ENCODE peak calls at places on chromosomes 7 and 10, in eight cellular contexts. E is BE2C, G is hepatocyte, I is cardiac muscle cell, F is body of pancreas, W is breast epithelium, H is A673, B is A549. X is an unnamed sample. For H3K4me1, the result is how much of the 10 kb centered on the place peaks cover.

GRCh38 chr7:135939268-135939667 is 37.9 kb downstream of the MTPN start:
- DNase-seq in E (no peak), G (no peak), I (no peak), F (no peak), W (no peak), H (no peak), B (no peak), X (no peak)

GRCh38 chr10:2972216-2972615 is 95.1 kb upstream of the PFKP start:
- DNase-seq in E (no peak), G (no peak), I (no peak), F (no peak), W (no peak), H (no peak), B (no peak), X (no peak)

GRCh38 chr10:95341716-95342130 is 50.9 kb upstream of the PDLIM1 start:
- DNase-seq in E (no peak), G (no peak), I (peak), F (no peak), W (no peak), H (peak), B (no peak), X (no peak)

GRCh38 chr10:4775808-4776207 is 50.2 kb upstream of the AKR1E2 start:
- DNase-seq in E (no peak), G (no peak), I (no peak), F (no peak), W (no peak), H (peak), B (peak), X (no peak)

GRCh38 chr10:4633186-4633585 is 192.8 kb upstream of the AKR1E2 start:
- DNase-seq in E (no peak), G (peak), I (no peak), F (no peak), W (no peak), H (no peak), B (no peak), X (no peak)

GRCh38 chr10:13939391-13939790 is 352.6 kb downstream of the PRPF18 start:
- DNase-seq in E (no peak), G (no peak), I (peak), F (no peak), W (no peak), H (no peak), B (no peak), X (no peak)

GRCh38 chr10:24382979-24383663 is 174.2 kb downstream of the KIAA1217 start:
- DNase-seq in E (no peak), G (peak), I (peak), F (no peak), W (peak), H (no peak), B (no peak), X (no peak)

GRCh38 chr7:2162959-2163358 is 69.8 kb downstream of the MAD1L1 start:
- DNase-seq in E (peak), G (no peak), I (no peak), F (no peak), W (no peak), H (no peak), B (no peak), X (no peak)

GRCh38 chr10:46556515-46557318 is at the start of gene GPRIN2:
- DNase-seq in E (peak), G (peak), I (no peak), F (peak), W (peak), H (no peak), B (no peak), X (no peak)

GRCh38 chr10:15168296-15168780 is at the start of gene NMT2:
- DNase-seq in E (peak), G (no peak), I (no peak), F (no peak), W (peak), H (peak), B (no peak), X (no peak)

GRCh38 chr10:14749051-14749809 is 25.5 kb downstream of the FAM107B start:
- DNase-seq in E (peak), G (peak), I (no peak), F (peak), W (no peak), H (no peak), B (peak), X (no peak)

GRCh38 chr7:84219310-84219709 is 24.7 kb upstream of the SEMA3A start:
- DNase-seq in E (no peak), G (no peak), I (no peak), F (no peak), W (no peak), H (no peak), B (peak), X (no peak)

GRCh38 chr10:44051584-44052385 is 333.1 kb downstream of the CXCL12 start:
- DNase-seq in E (no peak), G (no peak), I (peak), F (peak), W (no peak), H (no peak), B (no peak), X (peak)

GRCh38 chr7:116139007-116139406 is 71.3 kb upstream of the TES start:
- DNase-seq in E (no peak), G (no peak), I (peak), F (no peak), W (no peak), H (no peak), B (no peak), X (peak)

GRCh38 chr10:96374639-96374984 is 15.8 kb upstream of the OPALIN start:
- DNase-seq in E (peak), G (no peak), I (no peak), F (no peak), W (no peak), H (no peak), B (no peak), X (no peak)

GRCh38 chr7:135976312-135977019 is 693 bp downstream of the MTPN start:
- DNase-seq in E (peak), G (peak), I (no peak), F (peak), W (no peak), H (no peak), B (peak), X (no peak)

GRCh38 chr7:82036146-82036886 is 266.5 kb upstream of the HGF start:
- DNase-seq in E (no peak), G (no peak), I (peak), F (no peak), W (no peak), H (peak), B (no peak), X (peak)

GRCh38 chr10:118961401-118961800 is 68.1 kb upstream of the NANOS1 start:
- DNase-seq in E (no peak), G (no peak), I (no peak), F (no peak), W (no peak), H (no peak), B (no peak), X (peak)

GRCh38 chr7:22694597-22695207 is 32.3 kb upstream of the IL6 start:
- DNase-seq in E (no peak), G (no peak), I (no peak), F (no peak), W (no peak), H (no peak), B (no peak), X (no peak)

DNA sequence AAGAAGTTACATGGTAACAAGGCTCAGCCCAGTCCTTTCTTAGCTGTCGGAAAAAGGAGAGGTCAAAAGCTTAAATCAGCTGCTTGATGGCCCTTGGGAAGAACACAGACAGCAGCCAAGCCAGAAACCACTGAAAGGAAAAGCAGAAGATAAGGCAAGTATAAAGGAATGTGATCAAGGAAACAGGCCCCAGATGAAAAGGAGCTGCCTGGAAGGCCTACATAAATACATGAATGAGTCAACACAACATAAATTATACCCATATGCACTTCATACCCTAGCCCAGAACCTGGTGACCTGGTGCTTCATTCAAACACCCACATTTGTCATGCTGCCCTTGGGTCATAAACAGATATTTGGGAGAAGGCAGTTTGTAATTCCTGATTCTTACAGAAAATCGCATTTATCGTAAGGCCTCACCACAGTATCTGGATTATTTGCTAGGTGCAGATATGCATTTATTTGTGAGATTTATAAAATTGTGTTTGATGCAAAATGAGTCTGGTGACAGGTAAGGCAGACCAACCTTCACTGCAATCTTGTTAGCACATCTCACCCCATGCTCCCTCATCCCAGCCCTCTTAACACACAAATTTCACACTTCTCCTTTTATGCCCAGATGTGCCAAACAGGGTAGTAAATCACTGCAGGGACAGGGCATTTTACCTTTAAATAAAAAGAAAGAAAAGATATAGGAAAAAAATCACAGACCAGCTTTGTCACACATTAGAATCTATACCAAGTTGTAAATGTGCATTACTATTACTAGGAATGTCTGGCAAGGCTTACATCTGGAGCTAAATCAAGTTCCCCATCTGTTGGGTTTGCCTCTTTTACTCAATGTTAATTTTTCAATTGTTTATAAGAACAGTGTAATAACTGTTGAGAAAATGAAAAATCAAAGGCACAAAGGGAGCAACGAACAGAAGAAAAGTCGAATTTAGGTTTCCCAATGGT is 95.0 kb upstream of the KCNIP2 start:
- DNase-seq in E (no peak), G (peak), I (peak), F (no peak), W (no peak), H (no peak), B (peak), X (peak)
- H3K4me1 ChIP-seq in E (under half), G (under half), I (half or more), F (under half), W (under half), H (under half), B (half or more), X (half or more)

GRCh38 chr10:62640386-62640785 is 164.1 kb upstream of the ADO start:
- DNase-seq in E (no peak), G (no peak), I (peak), F (no peak), W (no peak), H (peak), B (no peak), X (no peak)

GRCh38 chr10:62639139-62639538 is 165.4 kb upstream of the ADO start:
- DNase-seq in E (no peak), G (no peak), I (no peak), F (no peak), W (no peak), H (no peak), B (no peak), X (no peak)

GRCh38 chr10:62637249-62638061 is 167.1 kb upstream of the ADO start:
- DNase-seq in E (no peak), G (no peak), I (peak), F (no peak), W (peak), H (no peak), B (no peak), X (no peak)

GRCh38 chr10:62636825-62637248 is 167.7 kb upstream of the ADO start:
- DNase-seq in E (no peak), G (no peak), I (peak), F (no peak), W (no peak), H (no peak), B (no peak), X (no peak)

DNA sequence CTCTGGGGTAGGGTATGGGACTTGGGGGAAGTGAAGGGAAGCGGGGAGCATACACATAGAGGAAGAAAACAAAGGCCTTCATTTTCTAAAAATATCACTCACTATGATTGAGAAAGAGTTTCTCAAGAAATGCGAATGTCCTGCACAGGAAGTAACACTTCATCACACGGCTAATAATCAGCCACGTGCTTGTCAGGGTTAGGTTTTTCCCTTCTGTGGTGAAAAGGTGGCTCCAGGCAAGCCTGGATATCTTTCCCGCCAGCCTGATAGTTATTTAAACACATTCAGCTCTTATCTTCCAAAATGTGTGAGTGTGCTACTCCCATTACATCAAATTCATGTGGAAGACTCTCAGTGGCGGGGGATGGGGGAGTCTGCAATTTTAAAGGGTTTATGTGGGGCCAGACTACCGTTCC is 166.4 kb upstream of the ADO start:
- DNase-seq in E (no peak), G (no peak), I (peak), F (no peak), W (no peak), H (no peak), B (no peak), X (no peak)
- H3K4me1 ChIP-seq in E (under half), G (under half), I (under half), F (under half), W (under half), H (under half), B (under half), X (under half)

GRCh38 chr7:142153400-142153799 is 41.9 kb downstream of the MGAM2 start:
- DNase-seq in E (no peak), G (peak), I (no peak), F (peak), W (no peak), H (no peak), B (peak), X (no peak)

GRCh38 chr7:142152076-142152475 is 40.6 kb downstream of the MGAM2 start:
- DNase-seq in E (no peak), G (peak), I (no peak), F (no peak), W (no peak), H (no peak), B (no peak), X (no peak)

DNA sequence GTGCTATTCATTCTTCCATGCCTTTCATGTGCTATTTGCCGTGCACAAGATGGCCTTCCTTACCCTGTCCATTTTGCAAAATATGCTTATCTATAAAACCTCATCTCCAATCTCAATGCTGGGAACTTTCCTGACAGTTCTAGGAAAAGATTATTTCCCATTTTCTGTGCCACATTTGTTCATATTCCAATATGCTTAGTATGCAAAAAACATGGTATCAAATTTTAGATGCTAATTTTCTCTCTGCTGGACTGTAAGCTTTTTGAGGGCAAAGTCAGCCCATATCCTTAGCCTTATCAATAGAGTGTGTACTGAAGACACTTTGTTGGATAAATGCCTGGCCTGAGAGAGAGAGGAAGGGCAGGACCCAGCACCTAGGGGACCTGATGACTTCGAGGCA is 39.4 kb downstream of the MGAM2 start:
- DNase-seq in E (no peak), G (no peak), I (no peak), F (no peak), W (no peak), H (no peak), B (no peak), X (no peak)
- H3K4me1 ChIP-seq in E (under half), G (under half), I (under half), F (under half), W (under half), H (under half), B (under half), X (under half)

DNA sequence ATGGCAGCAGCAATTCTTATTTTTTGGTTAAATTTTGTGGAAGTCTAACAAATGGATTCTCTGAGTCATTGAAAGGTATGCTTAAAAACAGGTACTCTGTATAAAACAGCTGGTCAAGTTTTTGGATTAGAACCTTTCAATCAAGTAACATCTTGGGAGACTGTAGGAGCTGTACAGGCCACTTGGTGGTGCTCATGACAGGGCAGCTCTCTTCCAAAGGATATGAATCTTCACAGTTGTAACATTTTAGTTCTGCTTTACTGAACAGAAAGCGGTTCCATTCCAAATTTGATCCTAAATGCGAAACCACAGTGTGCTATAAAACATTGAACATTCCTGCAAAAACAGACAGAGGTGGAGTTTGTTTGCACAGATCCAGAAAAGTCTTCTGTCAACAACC is 44.5 kb upstream of the AGR3 start:
- DNase-seq in E (no peak), G (peak), I (peak), F (no peak), W (no peak), H (peak), B (peak), X (no peak)
- H3K4me1 ChIP-seq in E (under half), G (under half), I (under half), F (under half), W (under half), H (under half), B (under half), X (under half)

GRCh38 chr7:156523447-156524048 is 117.0 kb upstream of the RNF32 start:
- DNase-seq in E (no peak), G (no peak), I (no peak), F (no peak), W (no peak), H (no peak), B (no peak), X (no peak)

GRCh38 chr7:156522801-156523200 is 117.8 kb upstream of the RNF32 start:
- DNase-seq in E (no peak), G (no peak), I (no peak), F (no peak), W (no peak), H (no peak), B (no peak), X (no peak)

GRCh38 chr7:156529982-156530381 is 110.6 kb upstream of the RNF32 start:
- DNase-seq in E (no peak), G (no peak), I (no peak), F (no peak), W (no peak), H (no peak), B (no peak), X (no peak)

GRCh38 chr7:156527458-156527890 is 113.1 kb upstream of the RNF32 start:
- DNase-seq in E (no peak), G (peak), I (no peak), F (peak), W (no peak), H (no peak), B (peak), X (no peak)

DNA sequence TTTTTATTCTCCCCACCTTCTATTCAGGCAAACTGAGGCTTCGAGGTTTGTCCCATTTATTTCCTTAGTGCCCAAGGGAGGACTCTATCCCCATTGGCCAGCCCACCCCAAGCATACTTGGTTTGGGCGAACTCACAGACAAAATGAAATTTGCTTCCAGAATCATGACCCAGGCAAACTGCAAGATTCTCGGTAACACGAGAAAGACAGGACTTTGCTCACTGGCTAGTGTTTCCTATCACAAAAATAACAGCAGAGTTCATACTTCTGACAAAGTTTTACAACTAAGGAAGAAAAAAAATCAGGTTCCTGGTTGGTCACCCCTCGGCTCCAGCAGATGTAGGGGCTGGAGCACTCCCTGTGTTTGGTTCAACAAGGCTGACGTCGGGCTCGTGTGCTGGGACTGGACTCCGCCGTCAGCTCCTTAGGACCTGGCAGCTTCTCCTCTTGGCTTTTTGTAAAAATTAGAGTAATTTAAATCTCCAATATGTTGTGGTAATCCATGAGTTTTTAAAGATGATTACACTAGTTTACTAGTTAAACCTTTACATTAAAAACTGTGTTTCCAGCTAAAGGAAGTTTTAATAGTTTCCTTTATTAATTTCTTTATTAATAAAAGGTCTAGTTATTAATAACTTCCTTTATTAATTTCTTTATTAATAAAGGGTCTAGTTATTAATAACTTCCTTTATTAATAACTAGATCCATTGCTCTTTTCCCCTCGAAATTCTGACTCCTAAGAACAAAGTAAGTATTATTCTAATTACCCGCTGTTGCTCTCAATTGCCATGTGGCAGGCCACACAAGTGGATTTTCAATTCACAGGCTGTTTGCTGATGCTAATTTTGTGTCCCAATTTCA is 115.6 kb upstream of the RNF32 start:
- DNase-seq in E (no peak), G (peak), I (no peak), F (no peak), W (no peak), H (no peak), B (no peak), X (no peak)
- H3K4me1 ChIP-seq in E (under half), G (under half), I (under half), F (under half), W (under half), H (under half), B (under half), X (under half)

GRCh38 chr7:15556706-15557105 is 5.1 kb downstream of the AGMO start:
- DNase-seq in E (no peak), G (no peak), I (no peak), F (no peak), W (no peak), H (no peak), B (no peak), X (no peak)

GRCh38 chr7:15555385-15555859 is 6.4 kb downstream of the AGMO start:
- DNase-seq in E (no peak), G (peak), I (peak), F (no peak), W (no peak), H (no peak), B (peak), X (no peak)

GRCh38 chr7:15558747-15559146 is 3.1 kb downstream of the AGMO start:
- DNase-seq in E (no peak), G (no peak), I (no peak), F (no peak), W (no peak), H (no peak), B (no peak), X (no peak)

GRCh38 chr7:15557186-15557585 is 4.6 kb downstream of the AGMO start:
- DNase-seq in E (no peak), G (no peak), I (no peak), F (no peak), W (no peak), H (no peak), B (peak), X (no peak)

DNA sequence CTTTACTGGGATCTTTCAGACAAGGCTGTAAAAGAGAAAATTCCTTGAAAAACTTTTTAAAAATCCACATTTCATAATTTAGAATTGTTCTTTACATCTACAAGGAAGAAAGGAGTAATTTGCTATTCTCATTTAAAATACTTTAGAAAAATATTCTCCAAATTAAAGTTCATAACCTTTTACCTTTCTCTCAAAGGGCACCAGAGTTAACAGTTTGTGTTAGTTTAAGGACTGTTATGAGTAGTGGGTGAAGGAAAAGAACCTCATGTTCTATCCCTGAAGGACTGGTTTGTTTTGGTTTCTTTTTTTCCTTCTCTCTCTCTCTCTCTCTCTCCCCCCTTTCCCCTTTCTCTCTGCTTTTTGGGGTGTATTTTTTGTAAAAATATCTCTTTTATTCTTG is 4.1 kb downstream of the AGMO start:
- DNase-seq in E (no peak), G (no peak), I (no peak), F (no peak), W (no peak), H (no peak), B (no peak), X (no peak)
- H3K4me1 ChIP-seq in E (under half), G (under half), I (under half), F (under half), W (under half), H (under half), B (under half), X (under half)

X was measured in SJSA1.